ENCODE peak calls at places on chromosomes 3 and 15, in ten cellular contexts. One of them, this sample, is unnamed.

GRCh38 chr3:72665701-72666443 is 182.4 kb downstream of the SHQ1 start:
- DNase-seq in A549: peak; percentile 35
- DNase-seq in ovary: no peak
- DNase-seq in uterus: no peak
- DNase-seq in sigmoid colon: no peak
- DNase-seq in breast epithelium: no peak
- DNase-seq in GM12891: no peak
- DNase-seq in K562: peak; percentile 44
- DNase-seq in endothelial cell of umbilical vein: peak; percentile 50
- DNase-seq in IMR-90: no peak
- DNase-seq in this sample: peak; percentile 52

GRCh38 chr3:154955907-154956533 is 124.1 kb upstream of the MME start:
- DNase-seq in A549: no peak
- DNase-seq in ovary: no peak
- DNase-seq in uterus: no peak
- DNase-seq in sigmoid colon: no peak
- DNase-seq in breast epithelium: no peak
- DNase-seq in GM12891: no peak
- DNase-seq in K562: no peak
- DNase-seq in endothelial cell of umbilical vein: peak; percentile 62
- DNase-seq in IMR-90: no peak
- DNase-seq in this sample: no peak

GRCh38 chr3:154684440-154684839 is 254.4 kb upstream of the GPR149 start:
- DNase-seq in A549: no peak
- DNase-seq in ovary: no peak
- DNase-seq in uterus: no peak
- DNase-seq in sigmoid colon: no peak
- DNase-seq in breast epithelium: no peak
- DNase-seq in GM12891: no peak
- DNase-seq in K562: no peak
- DNase-seq in endothelial cell of umbilical vein: no peak
- DNase-seq in IMR-90: no peak
- DNase-seq in this sample: no peak

GRCh38 chr3:189458536-189458935 is 172.7 kb upstream of the TP63 start:
- DNase-seq in A549: no peak
- DNase-seq in ovary: no peak
- DNase-seq in uterus: no peak
- DNase-seq in sigmoid colon: no peak
- DNase-seq in breast epithelium: peak; percentile 27
- DNase-seq in GM12891: no peak
- DNase-seq in K562: no peak
- DNase-seq in endothelial cell of umbilical vein: no peak
- DNase-seq in IMR-90: no peak
- DNase-seq in this sample: no peak

GRCh38 chr15:62895905-62896316 is 146.6 kb upstream of the TPM1 start:
- DNase-seq in A549: peak; percentile 94
- DNase-seq in ovary: no peak
- DNase-seq in uterus: no peak
- DNase-seq in sigmoid colon: no peak
- DNase-seq in breast epithelium: no peak
- DNase-seq in GM12891: no peak
- DNase-seq in K562: no peak
- DNase-seq in endothelial cell of umbilical vein: peak; percentile 82
- DNase-seq in IMR-90: peak; percentile 95
- DNase-seq in this sample: peak; percentile 23

GRCh38 chr15:62940755-62941361 is 101.7 kb upstream of the TPM1 start:
- DNase-seq in A549: peak; percentile 60
- DNase-seq in ovary: peak; percentile 82
- DNase-seq in uterus: peak; percentile 85
- DNase-seq in sigmoid colon: peak; percentile 92
- DNase-seq in breast epithelium: peak; percentile 32
- DNase-seq in GM12891: no peak
- DNase-seq in K562: no peak
- DNase-seq in endothelial cell of umbilical vein: peak; percentile 25
- DNase-seq in IMR-90: peak; percentile 98
- DNase-seq in this sample: peak; percentile 67

GRCh38 chr3:149377408-149378111 is at the start of gene TM4SF1:
- DNase-seq in A549: peak; percentile 98
- DNase-seq in ovary: peak; percentile 45
- DNase-seq in uterus: peak; percentile 68
- DNase-seq in sigmoid colon: peak; percentile 62
- DNase-seq in breast epithelium: peak; percentile 86
- DNase-seq in GM12891: no peak
- DNase-seq in K562: no peak
- DNase-seq in endothelial cell of umbilical vein: peak; percentile 100
- DNase-seq in IMR-90: peak; percentile 97
- DNase-seq in this sample: peak; percentile 93

GRCh38 chr3:99686955-99687612 is 48.7 kb downstream of the COL8A1 start:
- DNase-seq in A549: peak; percentile 53
- DNase-seq in ovary: peak; percentile 58
- DNase-seq in uterus: peak; percentile 55
- DNase-seq in sigmoid colon: peak; percentile 72
- DNase-seq in breast epithelium: no peak
- DNase-seq in GM12891: peak; percentile 6
- DNase-seq in K562: peak; percentile 22
- DNase-seq in endothelial cell of umbilical vein: peak; percentile 71
- DNase-seq in IMR-90: peak; percentile 74
- DNase-seq in this sample: peak; percentile 14

GRCh38 chr3:9932843-9933560 is 632 bp upstream of the CRELD1 start:
- DNase-seq in A549: peak; percentile 76
- DNase-seq in ovary: peak; percentile 64
- DNase-seq in uterus: peak; percentile 89
- DNase-seq in sigmoid colon: peak; percentile 95
- DNase-seq in breast epithelium: peak; percentile 84
- DNase-seq in GM12891: peak; percentile 81
- DNase-seq in K562: peak; percentile 86
- DNase-seq in endothelial cell of umbilical vein: peak; percentile 84
- DNase-seq in IMR-90: peak; percentile 72
- DNase-seq in this sample: peak; percentile 86

GRCh38 chr3:9932535-9932842 is 1.1 kb upstream of the CRELD1 start:
- DNase-seq in A549: no peak
- DNase-seq in ovary: no peak
- DNase-seq in uterus: no peak
- DNase-seq in sigmoid colon: no peak
- DNase-seq in breast epithelium: no peak
- DNase-seq in GM12891: no peak
- DNase-seq in K562: no peak
- DNase-seq in endothelial cell of umbilical vein: no peak
- DNase-seq in IMR-90: no peak
- DNase-seq in this sample: no peak

GRCh38 chr3:9933561-9934234 is at the start of gene CRELD1:
- DNase-seq in A549: peak; percentile 97
- DNase-seq in ovary: peak; percentile 90
- DNase-seq in uterus: peak; percentile 95
- DNase-seq in sigmoid colon: peak; percentile 98
- DNase-seq in breast epithelium: peak; percentile 96
- DNase-seq in GM12891: peak; percentile 94
- DNase-seq in K562: peak; percentile 97
- DNase-seq in endothelial cell of umbilical vein: peak; percentile 97
- DNase-seq in IMR-90: peak; percentile 86
- DNase-seq in this sample: peak; percentile 90

GRCh38 chr3:9928158-9928557 is 5.5 kb upstream of the CRELD1 start:
- DNase-seq in A549: no peak
- DNase-seq in ovary: no peak
- DNase-seq in uterus: no peak
- DNase-seq in sigmoid colon: no peak
- DNase-seq in breast epithelium: no peak
- DNase-seq in GM12891: no peak
- DNase-seq in K562: no peak
- DNase-seq in endothelial cell of umbilical vein: no peak
- DNase-seq in IMR-90: no peak
- DNase-seq in this sample: no peak

DNA sequence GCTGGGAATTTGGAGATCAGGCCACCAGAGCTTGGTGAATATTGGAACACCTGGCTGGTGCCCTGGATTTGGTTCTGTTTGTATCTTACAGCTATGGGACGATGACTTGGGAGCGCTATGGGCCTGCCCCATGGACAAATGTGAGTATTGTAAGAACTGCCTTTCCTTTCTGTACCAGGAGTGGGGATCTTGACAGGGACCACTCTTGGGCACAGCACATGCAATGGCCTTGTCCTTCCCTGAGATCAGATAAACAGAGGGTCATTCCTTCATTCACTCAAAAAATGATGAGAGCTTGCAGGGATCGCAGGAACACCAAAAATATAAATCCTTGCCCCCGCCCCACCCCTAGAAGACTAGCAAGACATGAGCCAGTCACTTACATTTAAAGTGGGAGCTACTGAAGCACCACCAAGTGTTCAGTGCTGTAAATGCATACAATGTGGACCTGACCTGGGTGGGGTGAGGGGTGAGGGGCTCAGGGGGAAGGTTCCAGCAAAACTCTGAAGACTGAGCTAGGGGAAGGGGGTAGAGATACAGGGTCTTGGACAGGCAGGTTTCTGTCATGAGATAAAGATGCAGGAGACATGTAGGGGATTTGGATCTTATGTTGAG is 2.7 kb upstream of the CRELD1 start:
- DNase-seq in A549: no peak
- DNase-seq in ovary: no peak
- DNase-seq in uterus: no peak
- DNase-seq in sigmoid colon: no peak
- DNase-seq in breast epithelium: no peak
- DNase-seq in GM12891: no peak
- DNase-seq in K562: no peak
- DNase-seq in endothelial cell of umbilical vein: no peak
- DNase-seq in IMR-90: no peak
- DNase-seq in this sample: no peak
- TF ChIP-seq POLR2A in A549: no peak
- TF ChIP-seq POLR2A in ovary: no peak
- TF ChIP-seq POLR2A in uterus: no peak
- TF ChIP-seq POLR2A in sigmoid colon: no peak
- TF ChIP-seq POLR2A in breast epithelium: no peak
- TF ChIP-seq POLR2A in GM12891: no peak
- TF ChIP-seq POLR2A in K562: no peak
- TF ChIP-seq POLR2A in endothelial cell of umbilical vein: no peak
- TF ChIP-seq POLR2A in IMR-90: no peak
- TF ChIP-seq POLR2A in this sample: no peak

GRCh38 chr3:23945903-23946751 is 1.0 kb downstream of the NR1D2 start:
- DNase-seq in A549: peak; percentile 97
- DNase-seq in ovary: peak; percentile 98
- DNase-seq in uterus: peak; percentile 97
- DNase-seq in sigmoid colon: peak; percentile 99
- DNase-seq in breast epithelium: peak; percentile 97
- DNase-seq in GM12891: peak; percentile 88
- DNase-seq in K562: peak; percentile 99
- DNase-seq in endothelial cell of umbilical vein: peak; percentile 98
- DNase-seq in IMR-90: peak; percentile 93
- DNase-seq in this sample: peak; percentile 85
- TF ChIP-seq POLR2A in A549: no peak
- TF ChIP-seq POLR2A in ovary: peak; percentile 68
- TF ChIP-seq POLR2A in uterus: peak; percentile 78
- TF ChIP-seq POLR2A in sigmoid colon: peak; percentile 59
- TF ChIP-seq POLR2A in breast epithelium: peak; percentile 16
- TF ChIP-seq POLR2A in GM12891: no peak
- TF ChIP-seq POLR2A in K562: peak; percentile 73
- TF ChIP-seq POLR2A in endothelial cell of umbilical vein: no peak
- TF ChIP-seq POLR2A in IMR-90: peak; percentile 60
- TF ChIP-seq POLR2A in this sample: no peak

DNA sequence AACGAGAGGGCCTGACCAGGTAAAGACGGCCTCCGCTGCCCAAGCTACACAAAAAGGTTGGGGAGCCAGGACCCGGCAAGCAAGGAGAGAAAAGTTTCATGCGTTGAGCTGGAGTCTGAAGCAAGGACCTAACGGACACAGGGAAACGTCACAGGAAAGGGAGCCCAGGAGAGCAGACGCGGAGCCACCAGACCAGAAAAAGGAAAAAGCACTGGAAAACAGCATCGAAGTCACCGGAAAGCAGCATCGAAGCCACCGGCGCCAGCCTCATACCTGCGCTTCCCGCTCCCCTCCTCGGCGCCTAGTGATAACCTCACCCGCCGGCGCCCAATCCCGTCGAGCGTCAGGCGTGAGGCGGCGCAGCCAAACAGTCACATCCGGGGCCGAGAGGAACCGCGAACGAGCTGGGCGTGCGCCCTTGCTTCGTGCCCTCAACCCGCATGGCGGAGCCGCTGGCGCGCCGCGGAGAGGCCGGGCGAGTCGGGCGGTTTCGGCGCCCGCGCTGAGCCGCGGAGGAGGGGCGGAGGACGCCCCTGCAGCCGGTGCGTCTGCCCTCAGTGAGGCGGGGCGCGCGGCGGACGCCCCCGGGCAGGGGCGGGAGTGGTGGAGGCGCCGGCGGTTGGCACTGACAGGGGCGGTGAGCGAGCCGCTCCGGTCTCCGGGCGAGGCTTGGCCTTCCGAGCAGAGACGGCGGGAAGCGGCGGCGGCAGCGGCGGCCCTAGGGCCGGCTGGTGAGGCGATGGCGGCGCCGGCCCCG is at the start of the genes FBXO45 and WDR53:
- DNase-seq in A549: peak; percentile 91
- DNase-seq in ovary: peak; percentile 91
- DNase-seq in uterus: peak; percentile 92
- DNase-seq in sigmoid colon: peak; percentile 97
- DNase-seq in breast epithelium: peak; percentile 91
- DNase-seq in GM12891: peak; percentile 94
- DNase-seq in K562: peak; percentile 93
- DNase-seq in endothelial cell of umbilical vein: peak; percentile 97
- DNase-seq in IMR-90: peak; percentile 93
- DNase-seq in this sample: peak; percentile 97
- TF ChIP-seq POLR2A in A549: peak; percentile 48
- TF ChIP-seq POLR2A in ovary: peak; percentile 74
- TF ChIP-seq POLR2A in uterus: peak; percentile 76
- TF ChIP-seq POLR2A in sigmoid colon: peak; percentile 87
- TF ChIP-seq POLR2A in breast epithelium: peak; percentile 69
- TF ChIP-seq POLR2A in GM12891: peak; percentile 80
- TF ChIP-seq POLR2A in K562: peak; percentile 94
- TF ChIP-seq POLR2A in endothelial cell of umbilical vein: peak; percentile 80
- TF ChIP-seq POLR2A in IMR-90: peak; percentile 55
- TF ChIP-seq POLR2A in this sample: peak; percentile 66

GRCh38 chr15:69465253-69465652 is 12.6 kb downstream of the RPLP1 start:
- DNase-seq in A549: no peak
- DNase-seq in ovary: no peak
- DNase-seq in uterus: no peak
- DNase-seq in sigmoid colon: no peak
- DNase-seq in breast epithelium: no peak
- DNase-seq in GM12891: no peak
- DNase-seq in K562: no peak
- DNase-seq in endothelial cell of umbilical vein: no peak
- DNase-seq in IMR-90: no peak
- DNase-seq in this sample: no peak

GRCh38 chr15:69463182-69463756 is 10.7 kb downstream of the RPLP1 start:
- DNase-seq in A549: no peak
- DNase-seq in ovary: no peak
- DNase-seq in uterus: no peak
- DNase-seq in sigmoid colon: no peak
- DNase-seq in breast epithelium: no peak
- DNase-seq in GM12891: no peak
- DNase-seq in K562: no peak
- DNase-seq in endothelial cell of umbilical vein: no peak
- DNase-seq in IMR-90: no peak
- DNase-seq in this sample: no peak

GRCh38 chr15:69460481-69460880 is 7.9 kb downstream of the RPLP1 start:
- DNase-seq in A549: no peak
- DNase-seq in ovary: no peak
- DNase-seq in uterus: no peak
- DNase-seq in sigmoid colon: no peak
- DNase-seq in breast epithelium: no peak
- DNase-seq in GM12891: no peak
- DNase-seq in K562: no peak
- DNase-seq in endothelial cell of umbilical vein: no peak
- DNase-seq in IMR-90: no peak
- DNase-seq in this sample: no peak

GRCh38 chr15:69462030-69462492 is 9.4 kb downstream of the RPLP1 start:
- DNase-seq in A549: no peak
- DNase-seq in ovary: peak; percentile 56
- DNase-seq in uterus: peak; percentile 47
- DNase-seq in sigmoid colon: peak; percentile 74
- DNase-seq in breast epithelium: no peak
- DNase-seq in GM12891: no peak
- DNase-seq in K562: no peak
- DNase-seq in endothelial cell of umbilical vein: no peak
- DNase-seq in IMR-90: no peak
- DNase-seq in this sample: no peak

DNA sequence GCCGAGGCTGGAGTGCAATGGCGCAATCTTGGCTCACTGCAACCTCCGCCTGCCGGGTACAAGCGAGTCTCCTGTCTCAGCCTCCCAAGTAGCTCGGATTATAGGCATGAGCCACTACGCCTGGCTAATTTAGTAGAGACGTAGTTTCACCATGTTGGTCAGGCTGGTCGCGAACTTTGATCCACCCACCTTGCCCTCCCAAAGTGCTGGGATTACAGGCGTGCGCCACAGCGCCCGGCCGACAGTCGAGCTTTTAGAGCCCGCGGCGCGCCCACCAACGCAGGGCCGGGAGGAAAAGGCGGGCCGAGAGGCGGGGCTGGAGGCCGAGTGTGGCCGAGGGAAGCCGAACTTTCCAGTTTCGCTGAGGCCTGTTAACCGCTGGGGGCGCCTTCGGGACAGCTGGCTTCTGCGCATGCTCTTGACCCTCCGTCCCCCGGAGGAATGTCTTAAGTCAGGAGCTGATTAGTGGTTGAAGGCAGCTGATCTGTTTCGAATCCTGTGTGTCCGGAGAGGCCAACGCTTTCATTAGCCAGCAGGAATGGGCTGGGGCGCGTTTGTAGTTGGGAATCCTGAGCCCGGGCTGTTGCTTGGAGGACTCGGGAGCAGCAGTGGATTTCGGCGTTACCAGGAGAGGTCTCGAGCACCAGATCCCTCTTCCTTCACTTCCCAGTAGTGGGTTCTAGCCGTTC is 10.0 kb downstream of the RPLP1 start:
- DNase-seq in A549: peak; percentile 99
- DNase-seq in ovary: peak; percentile 95
- DNase-seq in uterus: peak; percentile 97
- DNase-seq in sigmoid colon: peak; percentile 98
- DNase-seq in breast epithelium: peak; percentile 96
- DNase-seq in GM12891: peak; percentile 89
- DNase-seq in K562: peak; percentile 96
- DNase-seq in endothelial cell of umbilical vein: peak; percentile 99
- DNase-seq in IMR-90: peak; percentile 99
- DNase-seq in this sample: peak; percentile 81
- TF ChIP-seq POLR2A in A549: peak; percentile 54
- TF ChIP-seq POLR2A in ovary: no peak
- TF ChIP-seq POLR2A in uterus: peak; percentile 79
- TF ChIP-seq POLR2A in sigmoid colon: peak; percentile 77
- TF ChIP-seq POLR2A in breast epithelium: peak; percentile 32
- TF ChIP-seq POLR2A in GM12891: peak; percentile 63
- TF ChIP-seq POLR2A in K562: peak; percentile 93
- TF ChIP-seq POLR2A in endothelial cell of umbilical vein: peak; percentile 80
- TF ChIP-seq POLR2A in IMR-90: peak; percentile 91
- TF ChIP-seq POLR2A in this sample: peak; percentile 66